ENCODE peak calls at places on chromosomes 13 and 19, in ten cellular contexts. Z is upper lobe of right lung, P is heart right ventricle, Y is aorta, L is left ventricle myocardium inferior, M is GM23248, X is endothelial cell of umbilical vein, W is HCT116, U is cardiac fibroblast, D is DND-41. N is an unnamed sample.

GRCh38 chr13:32237681-32238080 is 77.5 kb downstream of the ZAR1L start:
- DNase-seq in Z (no peak), P (no peak), Y (no peak), L (no peak), M (no peak), X (no peak), W (no peak), U (no peak), D (no peak), N (no peak)

GRCh38 chr13:97285221-97285955 is 63.3 kb downstream of the MBNL2 start:
- DNase-seq in Z (no peak), P (no peak), Y (no peak), L (no peak), M (no peak), X (peak), W (no peak), U (no peak), D (no peak), N (no peak)

GRCh38 chr19:34712606-34713261 is 21.3 kb upstream of the ZNF181 start:
- DNase-seq in Z (no peak), P (no peak), Y (no peak), L (no peak), M (peak), X (peak), W (peak), U (peak), D (peak), N (peak)

GRCh38 chr19:50721441-50722137 is 1.6 kb upstream of the CLEC11A start:
- DNase-seq in Z (no peak), P (no peak), Y (no peak), L (no peak), M (peak), X (no peak), W (no peak), U (no peak), D (no peak), N (peak)

GRCh38 chr13:102277286-102277685 is 124.6 kb downstream of the FGF14 start:
- DNase-seq in Z (no peak), P (peak), Y (peak), L (peak), M (no peak), X (no peak), W (no peak), U (no peak), D (no peak), N (no peak)

GRCh38 chr13:39105110-39105509 is 66.9 kb downstream of the NHLRC3 start:
- DNase-seq in Z (no peak), P (no peak), Y (no peak), L (no peak), M (peak), X (peak), W (no peak), U (peak), D (no peak), N (no peak)

GRCh38 chr13:37207646-37208045 is 102.2 kb upstream of the CSNK1A1L start:
- DNase-seq in Z (no peak), P (no peak), Y (no peak), L (no peak), M (no peak), X (no peak), W (no peak), U (peak), D (no peak), N (no peak)

GRCh38 chr13:35814573-35814972 is 316.6 kb downstream of the DCLK1 start:
- DNase-seq in Z (no peak), P (no peak), Y (no peak), L (no peak), M (no peak), X (no peak), W (no peak), U (no peak), D (no peak), N (no peak)

GRCh38 chr13:49499889-49500660 is 4.3 kb downstream of the PHF11 start:
- DNase-seq in Z (no peak), P (no peak), Y (no peak), L (no peak), M (peak), X (no peak), W (no peak), U (peak), D (no peak), N (no peak)

GRCh38 chr13:51955841-51956603 is 55.2 kb downstream of the ATP7B start:
- DNase-seq in Z (no peak), P (no peak), Y (no peak), L (no peak), M (no peak), X (no peak), W (no peak), U (no peak), D (no peak), N (no peak)

GRCh38 chr13:105346141-105346766 is 1189.2 kb downstream of the EFNB2 start:
- DNase-seq in Z (no peak), P (no peak), Y (no peak), L (no peak), M (peak), X (peak), W (peak), U (peak), D (no peak), N (no peak)

GRCh38 chr19:30908262-30908771 is 440.9 kb downstream of the TSHZ3 start:
- DNase-seq in Z (no peak), P (no peak), Y (no peak), L (no peak), M (no peak), X (no peak), W (no peak), U (no peak), D (no peak), N (no peak)

GRCh38 chr19:18173572-18174294 is at the start of gene IFI30:
- DNase-seq in Z (peak), P (peak), Y (peak), L (peak), M (peak), X (peak), W (no peak), U (peak), D (peak), N (peak)

DNA sequence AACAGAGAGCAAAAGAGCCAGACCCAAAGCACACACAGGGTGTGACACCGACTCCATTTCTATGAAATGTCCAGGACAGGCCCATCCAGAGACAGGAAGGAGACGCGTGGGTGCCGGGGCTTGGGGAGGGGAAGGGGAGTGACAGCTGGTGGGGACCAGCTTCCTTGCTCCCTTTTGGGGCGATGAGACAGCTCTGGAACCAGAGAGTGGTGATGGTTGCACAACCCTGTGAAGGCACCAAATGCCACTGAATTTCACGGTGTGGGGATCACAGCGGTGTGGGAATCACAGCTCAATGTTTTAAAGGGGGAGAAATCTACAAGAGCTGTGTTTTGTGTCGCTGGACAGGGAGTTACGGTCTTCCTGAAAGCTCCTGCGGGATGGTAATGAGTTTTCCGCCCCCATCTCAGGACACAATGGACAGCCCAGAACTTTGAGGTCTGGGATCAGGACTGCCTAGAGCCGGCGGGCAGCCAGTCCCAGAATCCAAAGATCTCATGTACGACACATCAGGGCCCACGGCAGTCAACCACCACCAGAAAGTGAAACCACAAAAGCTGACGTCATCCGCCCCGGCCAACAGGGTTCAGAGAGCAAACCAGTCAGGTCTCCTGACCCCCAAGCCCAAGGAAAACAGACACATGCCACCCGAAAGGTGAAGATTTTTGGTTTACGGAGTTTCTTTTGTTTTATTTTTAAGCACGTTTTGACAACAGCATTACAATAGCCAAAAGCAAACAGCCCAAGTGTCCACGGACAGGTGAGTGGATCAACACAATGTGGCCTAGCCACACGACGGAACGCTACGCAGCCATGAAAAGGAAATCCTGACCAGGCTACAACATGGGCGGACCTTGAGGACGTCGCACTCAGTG is 7.3 kb downstream of the SGTA start:
- DNase-seq in Z (peak), P (peak), Y (peak), L (peak), M (peak), X (peak), W (no peak), U (peak), D (peak), N (no peak)
- H3K4me3 ChIP-seq in Z (peak), P (peak), Y (no peak), L (peak), M (no peak), X (no peak), W (no peak), U (peak), D (no peak), N (no peak)

GRCh38 chr19:1668339-1669123 is 16.1 kb upstream of the TCF3 start:
- DNase-seq in Z (no peak), P (no peak), Y (no peak), L (no peak), M (no peak), X (no peak), W (no peak), U (no peak), D (no peak), N (peak)
- H3K4me3 ChIP-seq in Z (no peak), P (no peak), Y (no peak), L (no peak), M (no peak), X (no peak), W (no peak), U (no peak), D (no peak), N (peak)

GRCh38 chr19:33390120-33390907 is 16.8 kb downstream of the CEBPG start:
- DNase-seq in Z (peak), P (peak), Y (peak), L (peak), M (no peak), X (peak), W (no peak), U (peak), D (no peak), N (peak)
- H3K4me3 ChIP-seq in Z (no peak), P (no peak), Y (no peak), L (peak), M (no peak), X (no peak), W (no peak), U (no peak), D (no peak), N (no peak)

GRCh38 chr19:6061420-6062130 is 48.7 kb downstream of the RFX2 start:
- DNase-seq in Z (no peak), P (no peak), Y (no peak), L (no peak), M (no peak), X (peak), W (no peak), U (no peak), D (no peak), N (peak)

GRCh38 chr19:6059396-6059947 is 50.8 kb downstream of the RFX2 start:
- DNase-seq in Z (no peak), P (no peak), Y (no peak), L (no peak), M (no peak), X (no peak), W (no peak), U (no peak), D (no peak), N (no peak)

GRCh38 chr19:6059996-6060599 is 50.2 kb downstream of the RFX2 start:
- DNase-seq in Z (no peak), P (no peak), Y (no peak), L (no peak), M (no peak), X (no peak), W (no peak), U (no peak), D (no peak), N (no peak)

GRCh38 chr19:6062274-6062673 is 48.0 kb downstream of the RFX2 start:
- DNase-seq in Z (peak), P (no peak), Y (peak), L (no peak), M (peak), X (peak), W (no peak), U (peak), D (no peak), N (peak)

DNA sequence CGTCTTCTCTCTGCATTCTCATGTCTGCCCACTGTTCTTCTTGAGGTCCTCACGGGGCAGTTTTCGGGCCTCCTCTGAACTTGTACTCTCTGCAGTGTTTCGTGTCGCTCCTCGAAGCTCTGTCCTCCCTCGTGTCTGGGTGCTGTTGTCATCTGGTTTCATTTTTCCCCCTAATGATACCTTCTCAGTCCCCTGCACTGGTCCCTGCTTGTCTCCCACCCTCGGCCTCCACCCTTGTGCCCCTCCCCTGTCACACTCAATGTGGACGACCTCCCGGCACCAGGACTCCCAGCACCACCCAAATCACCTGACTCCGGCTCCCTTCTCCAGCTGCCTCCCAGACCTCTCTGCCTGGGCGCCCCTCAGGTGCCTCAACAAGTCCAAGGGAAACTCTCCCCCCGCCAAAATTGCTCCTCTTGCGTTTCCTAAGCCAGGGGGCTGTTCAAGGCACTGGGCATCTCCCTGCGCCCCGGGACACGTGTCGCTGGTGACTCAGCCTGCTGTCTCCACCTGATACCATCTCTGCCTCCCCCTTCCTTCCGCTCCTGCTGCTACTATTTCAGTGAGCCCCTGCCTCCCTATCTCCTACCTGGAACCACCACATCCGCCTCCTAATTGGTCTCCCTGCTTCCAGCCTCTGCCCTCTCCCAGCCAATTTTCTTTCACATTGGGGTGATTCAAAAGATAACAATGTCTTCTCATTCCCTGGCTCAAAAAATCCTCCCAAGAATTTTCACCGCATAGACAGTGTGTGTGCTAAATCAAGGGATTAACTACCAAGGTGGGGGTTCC is 49.5 kb downstream of the RFX2 start:
- DNase-seq in Z (no peak), P (no peak), Y (no peak), L (no peak), M (peak), X (peak), W (no peak), U (peak), D (peak), N (peak)
- H3K4me3 ChIP-seq in Z (no peak), P (no peak), Y (no peak), L (no peak), M (no peak), X (no peak), W (no peak), U (no peak), D (no peak), N (no peak)

GRCh38 chr13:113854238-113855011 is 9.5 kb downstream of the GAS6 start:
- DNase-seq in Z (no peak), P (no peak), Y (peak), L (peak), M (peak), X (no peak), W (no peak), U (peak), D (peak), N (peak)
- H3K4me3 ChIP-seq in Z (no peak), P (no peak), Y (no peak), L (peak), M (no peak), X (no peak), W (no peak), U (no peak), D (peak), N (no peak)

GRCh38 chr13:112901951-112902651 is 66.9 kb upstream of the MCF2L start:
- DNase-seq in Z (no peak), P (no peak), Y (no peak), L (peak), M (no peak), X (no peak), W (no peak), U (no peak), D (no peak), N (peak)
- H3K4me3 ChIP-seq in Z (no peak), P (no peak), Y (no peak), L (no peak), M (no peak), X (no peak), W (no peak), U (no peak), D (no peak), N (no peak)

N was measured in H7.